ENCODE peak calls at places on chromosomes 13 and 19, in eight cellular contexts. T is GM06990, P is epithelial cell of esophagus, D is fibroblast of lung, M is retinal pigment epithelial cell, X is cardiac muscle cell, O is choroid plexus epithelial cell, N is A549. H is an unnamed sample.

GRCh38 chr13:43804461-43805070 is 17.8 kb upstream of the ENOX1 start:
- DNase-seq in X (peak; percentile 85), T (peak; percentile 22), O (peak; percentile 84), N (peak; percentile 9), P (peak; percentile 72), D (peak; percentile 54), M (no peak), H (peak; percentile 90)

GRCh38 chr13:107205318-107206112 is 637.6 kb upstream of the ARGLU1 start:
- DNase-seq in T (no peak), X (peak; percentile 80), D (peak; percentile 45), N (peak; percentile 19), M (no peak), P (peak; percentile 61), O (peak; percentile 81), H (peak; percentile 42)

GRCh38 chr19:923551-924211 is 2.2 kb upstream of the ARID3A start:
- DNase-seq in T (peak; percentile 3), X (no peak), M (no peak), D (no peak), P (no peak), N (no peak), O (no peak), H (no peak)

GRCh38 chr13:111093634-111094033 is 21.5 kb upstream of the ARHGEF7 start:
- DNase-seq in T (no peak), M (no peak), O (no peak), X (no peak), D (no peak), P (no peak), N (no peak), H (no peak)

GRCh38 chr13:53237696-53238095 is 209.1 kb downstream of the OLFM4 start:
- DNase-seq in M (no peak), X (no peak), T (no peak), P (no peak), N (no peak), O (no peak), D (no peak), H (no peak)

GRCh38 chr13:82878536-82878935 is 1003.7 kb downstream of the SLITRK1 start:
- DNase-seq in P (peak; percentile 82), T (no peak), M (peak; percentile 76), X (peak; percentile 1), D (peak; percentile 30), N (no peak), O (no peak), H (no peak)

GRCh38 chr13:34419025-34419424 is 523.0 kb upstream of the NBEA start:
- DNase-seq in M (no peak), X (no peak), T (no peak), O (no peak), D (no peak), P (no peak), N (no peak), H (no peak)

GRCh38 chr19:5539431-5539833 is 28.3 kb downstream of the TINCR start:
- DNase-seq in X (no peak), N (no peak), T (no peak), O (no peak), P (no peak), D (peak; percentile 19), M (no peak), H (no peak)

GRCh38 chr19:41328157-41328817 is 18.3 kb downstream of the CCDC97 start:
- DNase-seq in X (no peak), D (peak; percentile 54), P (peak; percentile 39), O (peak; percentile 44), T (no peak), M (no peak), N (no peak), H (no peak)

GRCh38 chr19:31339405-31339804 is 9.8 kb downstream of the TSHZ3 start:
- DNase-seq in M (no peak), N (no peak), O (no peak), X (no peak), P (no peak), D (peak; percentile 72), T (no peak), H (no peak)

GRCh38 chr19:58291943-58292342 is 13.2 kb downstream of the ZNF8 start:
- DNase-seq in O (no peak), X (no peak), T (no peak), M (no peak), D (no peak), P (no peak), N (no peak), H (no peak)

GRCh38 chr19:36605101-36605838 is at the start of gene ZNF382:
- DNase-seq in P (peak; percentile 51), M (no peak), N (no peak), O (peak; percentile 71), X (peak; percentile 77), T (peak; percentile 89), D (peak; percentile 64), H (peak; percentile 40)

GRCh38 chr19:40530091-40530901 is 46.4 kb upstream of the SHKBP1 start:
- DNase-seq in P (no peak), X (no peak), T (no peak), O (no peak), N (peak; percentile 77), M (no peak), D (no peak), H (no peak)

GRCh38 chr13:27835799-27836198 is 43.5 kb downstream of the GSX1 start:
- DNase-seq in O (no peak), P (no peak), M (no peak), X (no peak), D (no peak), N (no peak), T (no peak), H (no peak)

GRCh38 chr19:35792312-35792711 is 16.9 kb downstream of the ARHGAP33 start:
- DNase-seq in O (no peak), D (no peak), N (no peak), X (no peak), M (no peak), T (no peak), P (no peak), H (no peak)

GRCh38 chr13:111046590-111047141 is 68.4 kb upstream of the ARHGEF7 start:
- DNase-seq in T (no peak), M (no peak), D (peak; percentile 15), P (no peak), N (no peak), X (peak; percentile 34), O (peak; percentile 45), H (peak; percentile 31)

DNA sequence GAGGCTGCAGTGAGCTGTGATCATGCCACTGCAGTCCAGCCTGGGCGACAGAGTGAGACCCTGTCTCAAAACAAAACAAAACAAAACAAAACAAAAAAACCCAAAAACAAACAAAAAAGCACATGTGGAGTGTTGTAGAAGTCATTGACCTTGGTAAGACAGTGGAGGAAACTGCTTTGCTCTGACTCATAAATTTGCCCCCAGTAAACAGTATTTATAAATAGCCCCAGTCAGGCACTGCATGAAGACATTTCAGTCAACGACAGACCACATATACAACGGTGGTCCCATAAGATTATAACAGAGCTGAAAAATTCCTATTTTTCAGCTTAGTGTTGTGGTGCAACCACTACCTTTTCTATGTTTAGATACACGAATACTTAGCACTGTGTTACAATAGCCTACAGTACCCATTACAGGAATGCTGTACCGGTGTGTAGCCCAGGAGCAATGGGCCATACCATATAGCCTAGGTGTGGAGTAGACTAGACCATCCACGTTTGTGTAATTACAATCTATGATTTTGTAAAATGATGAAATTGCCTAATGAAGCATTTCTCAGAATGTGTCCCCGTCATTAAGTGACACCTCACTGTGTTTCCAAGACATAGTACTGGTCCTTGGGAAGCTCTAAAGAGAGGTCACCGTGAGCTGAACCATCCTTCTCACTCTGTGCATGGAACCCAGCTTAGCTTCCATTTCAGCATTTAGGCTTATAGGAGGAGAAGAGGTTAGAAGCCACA is 1.1 kb downstream of the ARL11 start:
- DNase-seq in T (no peak), D (no peak), O (no peak), M (no peak), P (no peak), X (no peak), N (no peak), H (no peak)
- H3K4me3 ChIP-seq in T (peak overlapping the region; percentile 74), D (no peak overlapping the region), O (no peak overlapping the region), M (no peak overlapping the region), P (no peak overlapping the region), X (no peak overlapping the region), N (no peak overlapping the region), H (no peak overlapping the region)

GRCh38 chr13:50248537-50249521 is 233.6 kb downstream of the KCNRG start:
- DNase-seq in N (no peak), O (no peak), T (no peak), M (no peak), X (no peak), P (no peak), D (no peak), H (no peak)
- TF ChIP-seq CTCF in N (no peak), O (no peak), T (no peak), M (no peak), X (no peak), P (no peak), D (no peak), H (no peak)

GRCh38 chr19:11673608-11674041 is 65.1 kb downstream of the ZNF823 start:
- DNase-seq in D (peak; percentile 47), O (peak; percentile 73), N (no peak), M (no peak), P (peak; percentile 55), X (peak; percentile 83), T (peak; percentile 25), H (peak; percentile 73)
- H3K4me3 ChIP-seq in D (peak overlapping the region; percentile 76), O (peak overlapping the region; percentile 43), N (no peak overlapping the region), M (peak overlapping the region; percentile 45), P (peak overlapping the region; percentile 29), X (peak overlapping the region; percentile 38), T (no peak overlapping the region), H (peak overlapping the region; percentile 71)

DNA sequence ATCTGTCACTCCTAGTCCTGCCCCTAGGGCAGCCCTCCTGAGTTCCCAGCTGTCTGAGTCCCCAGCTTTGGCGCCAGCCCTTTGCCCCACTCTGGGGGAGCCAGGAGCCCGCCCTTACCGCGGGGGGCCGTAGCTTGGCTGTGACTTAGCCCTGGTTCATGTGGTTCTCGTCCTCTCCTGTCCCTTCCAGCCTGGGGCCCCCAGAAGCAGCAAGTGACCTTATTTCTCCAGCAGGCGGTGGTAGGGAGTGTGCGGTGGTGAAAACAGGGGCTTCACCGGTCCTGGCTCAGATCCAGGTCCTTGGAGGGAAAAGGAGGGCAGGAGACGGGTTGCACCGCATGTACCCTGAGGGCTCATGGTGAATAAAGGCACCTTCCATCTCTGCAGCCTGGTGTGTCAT is 7.9 kb downstream of the GIPC3 start:
- DNase-seq in N (no peak), D (no peak), M (no peak), X (no peak), T (no peak), P (no peak), O (no peak), H (no peak)
- TF ChIP-seq CTCF in N (no peak), D (no peak), M (peak; percentile 25), X (no peak), T (no peak), P (no peak), O (peak; percentile 40), H (peak; percentile 0)